ENCODE peak calls at places on chromosomes 7 and 10, in nine cellular contexts. S is posterior vena cava, J is cardiac fibroblast, E is T-helper 2 cell, T is M059J, X is neural crest cell, V is T follicular helper cell, L is pulmonary artery endothelial cell, Y is psoas muscle. N is an unnamed sample.

GRCh38 chr7:5396542-5396941 is 27.1 kb downstream of the TNRC18 start:
- DNase-seq in S (no peak), J (no peak), E (peak), T (no peak), X (no peak), V (peak), L (no peak), Y (no peak), N (peak)

GRCh38 chr7:41437257-41438196 is 265.4 kb downstream of the INHBA start:
- DNase-seq in S (no peak), J (peak), E (no peak), T (peak), X (no peak), V (no peak), L (no peak), Y (no peak), N (no peak)

GRCh38 chr10:45154481-45154880 is 153.8 kb downstream of the ZNF22 start:
- DNase-seq in S (no peak), J (peak), E (no peak), T (no peak), X (no peak), V (no peak), L (no peak), Y (no peak), N (no peak)

GRCh38 chr7:78780560-78780959 is 672.9 kb downstream of the MAGI2 start:
- DNase-seq in S (no peak), J (no peak), E (no peak), T (no peak), X (no peak), V (no peak), L (no peak), Y (no peak), N (no peak)

GRCh38 chr10:86857097-86857825 is 100.2 kb downstream of the MMRN2 start:
- DNase-seq in S (no peak), J (peak), E (no peak), T (peak), X (no peak), V (no peak), L (no peak), Y (no peak), N (no peak)

GRCh38 chr7:936131-937054 is 18.1 kb downstream of the ADAP1 start:
- DNase-seq in S (peak), J (peak), E (no peak), T (peak), X (no peak), V (no peak), L (no peak), Y (no peak), N (no peak)

GRCh38 chr10:60208676-60209269 is 180.9 kb downstream of the ANK3 start:
- DNase-seq in S (no peak), J (peak), E (no peak), T (peak), X (no peak), V (no peak), L (peak), Y (no peak), N (no peak)

GRCh38 chr7:43537765-43538403 is 45.0 kb upstream of the STK17A start:
- DNase-seq in S (no peak), J (peak), E (no peak), T (peak), X (no peak), V (no peak), L (no peak), Y (no peak), N (no peak)

GRCh38 chr7:28103984-28104628 is 76.5 kb downstream of the JAZF1 start:
- DNase-seq in S (no peak), J (no peak), E (no peak), T (peak), X (no peak), V (no peak), L (no peak), Y (no peak), N (no peak)